ENCODE peak calls at places on chromosomes 7 and 10, in seven cellular contexts. A, Z, L, V, E, D and C are unnamed samples.

GRCh38 chr7:120564145-120564544 is 291.2 kb downstream of the KCND2 start:
- DNase-seq in A (no peak), Z (no peak), L (no peak), V (no peak), E (no peak), D (no peak), C (no peak)

GRCh38 chr7:93707249-93707648 is 132.7 kb upstream of the CALCR start:
- DNase-seq in A (no peak), Z (no peak), L (no peak), V (no peak), E (no peak), D (no peak), C (no peak)

GRCh38 chr10:77205135-77205534 is 432.5 kb downstream of the KCNMA1 start:
- DNase-seq in A (no peak), Z (no peak), L (no peak), V (no peak), E (no peak), D (no peak), C (no peak)

GRCh38 chr10:97796651-97797050 is 24.9 kb upstream of the SFRP5 start:
- DNase-seq in A (no peak), Z (no peak), L (no peak), V (no peak), E (no peak), D (no peak), C (no peak)

GRCh38 chr10:77392236-77392721 is 245.3 kb downstream of the KCNMA1 start:
- DNase-seq in A (peak; percentile 88), Z (no peak), L (no peak), V (no peak), E (no peak), D (peak; percentile 58), C (no peak)

GRCh38 chr10:97724341-97724941 is 10.9 kb downstream of the MARVELD1 start:
- DNase-seq in A (peak; percentile 88), Z (no peak), L (no peak), V (no peak), E (no peak), D (peak; percentile 59), C (no peak)

GRCh38 chr7:97835296-97836138 is 36.7 kb downstream of the ASNS start:
- DNase-seq in A (peak; percentile 81), Z (peak; percentile 50), L (peak; percentile 79), V (no peak), E (peak; percentile 55), D (peak; percentile 64), C (peak; percentile 75)

GRCh38 chr10:86045896-86046295 is 320.7 kb downstream of the GRID1 start:
- DNase-seq in A (no peak), Z (no peak), L (no peak), V (no peak), E (no peak), D (no peak), C (no peak)

GRCh38 chr7:50795831-50796230 is 13.1 kb upstream of the GRB10 start:
- DNase-seq in A (no peak), Z (no peak), L (peak; percentile 40), V (no peak), E (peak; percentile 50), D (no peak), C (no peak)
- TF ChIP-seq CTCF in A (peak; percentile 16), Z (peak; percentile 39), L (peak; percentile 64), V (no peak), E (no peak), D (peak; percentile 33), C (no peak)

GRCh38 chr7:143477501-143478150 is at the start of gene TAS2R41:
- DNase-seq in A (no peak), Z (no peak), L (no peak), V (no peak), E (no peak), D (no peak), C (no peak)
- TF ChIP-seq CTCF in A (no peak), Z (no peak), L (no peak), V (no peak), E (no peak), D (no peak), C (no peak)

GRCh38 chr10:92574545-92575377 is 868 bp upstream of the IDE start:
- DNase-seq in A (peak; percentile 67), Z (no peak), L (peak; percentile 39), V (no peak), E (no peak), D (peak; percentile 57), C (no peak)
- TF ChIP-seq CTCF in A (peak; percentile 6), Z (peak; percentile 36), L (peak; percentile 20), V (no peak), E (no peak), D (peak; percentile 72), C (no peak)

DNA sequence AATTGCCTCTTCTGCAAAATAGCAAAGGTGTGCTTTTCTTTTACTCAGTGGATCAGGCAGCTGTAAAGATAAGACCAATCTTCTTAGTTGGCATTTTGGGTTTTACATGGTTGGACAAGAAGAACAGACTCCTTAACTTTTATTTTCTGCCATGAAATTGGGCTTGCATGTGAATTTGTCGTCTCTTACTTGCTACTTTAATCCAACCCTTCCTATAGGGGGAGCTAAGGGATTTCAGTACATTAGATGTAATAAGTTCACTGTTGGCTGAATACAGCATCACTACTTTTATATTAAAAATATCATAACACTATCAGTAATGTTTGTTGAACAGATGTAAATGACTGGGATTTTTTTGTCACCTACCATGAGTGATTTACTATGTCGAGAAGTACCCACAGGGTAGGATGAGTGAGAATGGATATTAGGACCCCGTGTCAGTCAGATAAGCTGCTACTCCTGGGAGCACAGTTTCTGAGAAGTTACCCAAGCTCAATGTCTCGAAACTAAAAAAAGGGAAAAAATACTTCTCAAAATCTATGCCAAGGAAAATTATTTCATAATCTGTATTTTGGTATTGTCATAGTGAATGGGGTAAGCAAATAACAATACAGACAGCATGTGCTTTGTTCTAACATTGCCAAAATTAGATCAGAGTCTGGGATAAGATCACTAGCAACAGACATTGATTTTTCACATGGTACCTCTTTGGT is 127.4 kb upstream of the AGR3 start:
- DNase-seq in A (peak; percentile 74), Z (peak; percentile 27), L (peak; percentile 64), V (no peak), E (no peak), D (peak; percentile 21), C (no peak)
- TF ChIP-seq CTCF in A (peak; percentile 42), Z (peak; percentile 55), L (peak; percentile 72), V (no peak), E (peak; percentile 7), D (peak; percentile 74), C (no peak)

GRCh38 chr7:90006988-90007387 is 147.3 kb upstream of the STEAP1 start:
- DNase-seq in A (no peak), Z (no peak), L (no peak), V (no peak), E (no peak), D (no peak), C (no peak)
- TF ChIP-seq CTCF in A (no peak), Z (no peak), L (no peak), V (no peak), E (no peak), D (no peak), C (no peak)

GRCh38 chr7:12291870-12292269 is 80.8 kb downstream of the TMEM106B start:
- DNase-seq in A (peak; percentile 25), Z (no peak), L (peak; percentile 25), V (no peak), E (no peak), D (no peak), C (no peak)
- TF ChIP-seq CTCF in A (peak; percentile 36), Z (peak; percentile 52), L (peak; percentile 52), V (no peak), E (no peak), D (no peak), C (no peak)

DNA sequence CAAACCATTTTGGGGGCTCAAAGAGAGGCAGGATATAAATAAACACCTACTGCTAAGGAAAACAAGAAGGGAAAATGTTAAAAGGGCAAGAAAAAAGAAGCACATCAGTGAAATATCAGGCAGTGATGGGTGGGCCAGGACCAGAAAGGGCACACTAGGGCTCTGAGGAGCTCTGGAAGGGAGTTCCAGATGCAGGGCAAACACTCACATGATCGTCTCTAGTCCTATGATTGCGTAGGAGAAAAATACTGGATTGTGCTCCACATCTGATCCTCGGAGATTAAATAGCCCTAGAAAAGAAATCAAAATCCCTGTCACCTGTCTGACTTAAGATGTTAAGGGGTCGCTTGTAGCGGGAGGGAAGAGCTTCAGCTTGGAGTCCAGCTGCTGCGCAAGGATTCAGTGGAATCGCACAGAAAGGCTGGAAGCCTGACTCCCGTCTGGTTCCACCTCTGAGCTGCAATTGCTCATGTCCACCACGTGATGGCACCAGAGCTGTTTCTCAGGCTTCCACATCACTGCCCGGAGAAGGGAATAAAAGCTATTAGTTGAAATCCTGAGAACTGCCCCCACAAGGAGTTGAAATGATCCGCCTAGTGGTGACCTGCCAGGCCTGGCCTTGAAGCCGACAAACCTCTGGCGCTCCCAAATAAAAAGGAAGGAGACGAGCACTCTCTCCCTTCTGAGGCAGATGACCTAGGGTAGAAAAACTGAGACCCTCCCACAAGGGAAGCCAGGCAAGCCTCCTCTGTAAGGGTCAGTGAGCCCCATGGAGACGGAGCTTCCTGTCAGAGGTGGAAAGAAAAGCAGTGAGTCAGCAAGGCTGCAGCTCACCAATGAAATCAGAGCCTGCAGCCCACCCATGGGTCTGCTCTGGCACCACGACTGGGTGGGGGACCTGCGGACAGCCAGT is 39.2 kb downstream of the XPNPEP1 start:
- DNase-seq in A (peak; percentile 94), Z (peak; percentile 88), L (peak; percentile 82), V (peak; percentile 78), E (peak; percentile 65), D (peak; percentile 91), C (peak; percentile 80)
- TF ChIP-seq CTCF in A (peak; percentile 94), Z (peak; percentile 99), L (peak; percentile 87), V (peak; percentile 93), E (peak; percentile 89), D (peak; percentile 97), C (peak; percentile 97)

GRCh38 chr7:44085549-44085948 is 3.2 kb upstream of the POLM start:
- DNase-seq in A (no peak), Z (no peak), L (no peak), V (peak; percentile 56), E (no peak), D (no peak), C (no peak)
- TF ChIP-seq CTCF in A (no peak), Z (peak; percentile 41), L (peak; percentile 40), V (no peak), E (no peak), D (peak; percentile 54), C (no peak)